ENCODE peak calls at places on chromosomes 1 and 21, in four cellular contexts. R is HFFc6, U is keratinocyte, H is H1. B is an unnamed sample.

GRCh38 chr1:195580988-195581387 is 1027.3 kb downstream of the KCNT2 start:
- DNase-seq in R (no peak), U (no peak), H (no peak), B (no peak)

GRCh38 chr1:9078035-9078948 is 8.9 kb upstream of the SLC2A5 start:
- DNase-seq in R (peak), U (no peak), H (no peak), B (no peak)

GRCh38 chr1:181062800-181063428 is 25.6 kb upstream of the IER5 start:
- DNase-seq in R (peak), U (no peak), H (no peak), B (no peak)

GRCh38 chr1:84402060-84402459 is 3.8 kb downstream of the DNASE2B start:
- DNase-seq in R (peak), U (peak), H (no peak), B (no peak)

GRCh38 chr1:76998582-76999189 is 131.4 kb downstream of the ST6GALNAC5 start:
- DNase-seq in R (peak), U (peak), H (no peak), B (no peak)

GRCh38 chr21:34813266-34813886 is 144.6 kb downstream of the CLIC6 start:
- DNase-seq in R (peak), U (peak), H (no peak), B (no peak)

GRCh38 chr1:151255381-151255780 is 847 bp downstream of the PSMD4 start:
- DNase-seq in R (peak), U (no peak), H (no peak), B (peak)

GRCh38 chr1:15953294-15953771 is 22.6 kb downstream of the ZBTB17 start:
- DNase-seq in R (no peak), U (no peak), H (no peak), B (no peak)

GRCh38 chr1:212142883-212143530 is 107.5 kb downstream of the DTL start:
- DNase-seq in R (no peak), U (no peak), H (no peak), B (no peak)

GRCh38 chr21:26845066-26845749 is at the start of gene ADAMTS1:
- DNase-seq in R (peak), U (no peak), H (peak), B (no peak)

GRCh38 chr1:81008298-81008697 is 792.4 kb upstream of the ADGRL2 start:
- DNase-seq in R (no peak), U (no peak), H (no peak), B (no peak)

GRCh38 chr1:56543783-56544612 is 35.4 kb downstream of the PLPP3 start:
- DNase-seq in R (no peak), U (no peak), H (no peak), B (no peak)

GRCh38 chr1:235617808-235618207 is 31.8 kb downstream of the GNG4 start:
- DNase-seq in R (peak), U (no peak), H (no peak), B (no peak)

GRCh38 chr1:19974822-19975416 is 4.5 kb downstream of the PLA2G2A start:
- DNase-seq in R (peak), U (peak), H (peak), B (no peak)

GRCh38 chr1:2815551-2815950 is 14.1 kb upstream of the TTC34 start:
- DNase-seq in R (no peak), U (no peak), H (no peak), B (no peak)

GRCh38 chr1:227886503-227886961 is 61.2 kb downstream of the WNT9A start:
- DNase-seq in R (no peak), U (no peak), H (no peak), B (no peak)

GRCh38 chr1:53554592-53555305 is 95.5 kb downstream of the DMRTB1 start:
- DNase-seq in R (no peak), U (no peak), H (no peak), B (no peak)

GRCh38 chr1:55204997-55205396 is 10.2 kb downstream of the USP24 start:
- DNase-seq in R (no peak), U (no peak), H (no peak), B (no peak)

GRCh38 chr1:15220825-15221431 is 26.1 kb upstream of the FHAD1 start:
- DNase-seq in R (no peak), U (no peak), H (no peak), B (no peak)

GRCh38 chr1:28592314-28593071 is 428 bp downstream of the RAB42 start:
- DNase-seq in R (no peak), U (no peak), H (no peak), B (peak)

GRCh38 chr1:228085287-228085926 is 2.9 kb downstream of the ARF1 start:
- DNase-seq in R (peak), U (no peak), H (no peak), B (no peak)

GRCh38 chr1:94544706-94545490 is 3.3 kb upstream of the F3 start:
- DNase-seq in R (peak), U (no peak), H (no peak), B (no peak)

B was measured in germinal center.